ENCODE peak calls at places on chromosomes 4 and X, in four cellular contexts. L is fibroblast of villous mesenchyme, P is osteoblast, H is body of pancreas. G is an unnamed sample.

GRCh38 chr4:15729910-15730533 is 27.2 kb downstream of the BST1 start:
- DNase-seq in P (peak), L (peak), H (peak), G (peak)

GRCh38 chr4:87853108-87853507 is 20.3 kb downstream of the MEPE start:
- DNase-seq in H (no peak), P (peak), L (peak), G (peak)

GRCh38 chrX:69320116-69320515 is 154.9 kb upstream of the PJA1 start:
- DNase-seq in H (no peak), L (no peak), P (no peak), G (no peak)

GRCh38 chr4:69713593-69713992 is 46.8 kb downstream of the SULT1B1 start:
- DNase-seq in P (no peak), L (peak), H (peak), G (no peak)

GRCh38 chr4:41882622-41883347 is 52.4 kb upstream of the TMEM33 start:
- DNase-seq in P (peak), L (peak), H (no peak), G (peak)

GRCh38 chrX:96407043-96407442 is 277.6 kb upstream of the DIAPH2 start:
- DNase-seq in H (no peak), L (peak), P (no peak), G (peak)

GRCh38 chrX:154321152-154321551 is 25.6 kb downstream of the TKTL1 start:
- DNase-seq in L (no peak), H (no peak), P (no peak), G (no peak)

GRCh38 chrX:17397074-17397473 is 22.1 kb downstream of the NHS start:
- DNase-seq in P (no peak), H (no peak), L (no peak), G (peak)

GRCh38 chr4:60396680-60397079 is 803.4 kb upstream of the ADGRL3 start:
- DNase-seq in P (no peak), H (no peak), L (no peak), G (no peak)

GRCh38 chrX:2284601-2285000 is 216.2 kb downstream of the DHRSX start:
- DNase-seq in H (no peak), P (no peak), L (no peak), G (no peak)

GRCh38 chrX:149831473-149831872 is 49.5 kb upstream of the MAGEA8 start:
- DNase-seq in H (no peak), P (no peak), L (no peak), G (no peak)

GRCh38 chrX:149827254-149827653 is 45.5 kb downstream of the MAGEA9 start:
- DNase-seq in H (no peak), L (no peak), P (no peak), G (no peak)

GRCh38 chrX:149830192-149830873 is 48.6 kb downstream of the MAGEA9 start:
- DNase-seq in H (no peak), P (peak), L (peak), G (peak)

GRCh38 chrX:149825424-149825823 is 43.7 kb downstream of the MAGEA9 start:
- DNase-seq in L (peak), P (no peak), H (no peak), G (no peak)

GRCh38 chrX:149829751-149830191 is 48.0 kb downstream of the MAGEA9 start:
- DNase-seq in P (no peak), H (no peak), L (peak), G (peak)
- H3K4me3 ChIP-seq in P (peak), H (no peak), L (no peak), G (peak)

DNA sequence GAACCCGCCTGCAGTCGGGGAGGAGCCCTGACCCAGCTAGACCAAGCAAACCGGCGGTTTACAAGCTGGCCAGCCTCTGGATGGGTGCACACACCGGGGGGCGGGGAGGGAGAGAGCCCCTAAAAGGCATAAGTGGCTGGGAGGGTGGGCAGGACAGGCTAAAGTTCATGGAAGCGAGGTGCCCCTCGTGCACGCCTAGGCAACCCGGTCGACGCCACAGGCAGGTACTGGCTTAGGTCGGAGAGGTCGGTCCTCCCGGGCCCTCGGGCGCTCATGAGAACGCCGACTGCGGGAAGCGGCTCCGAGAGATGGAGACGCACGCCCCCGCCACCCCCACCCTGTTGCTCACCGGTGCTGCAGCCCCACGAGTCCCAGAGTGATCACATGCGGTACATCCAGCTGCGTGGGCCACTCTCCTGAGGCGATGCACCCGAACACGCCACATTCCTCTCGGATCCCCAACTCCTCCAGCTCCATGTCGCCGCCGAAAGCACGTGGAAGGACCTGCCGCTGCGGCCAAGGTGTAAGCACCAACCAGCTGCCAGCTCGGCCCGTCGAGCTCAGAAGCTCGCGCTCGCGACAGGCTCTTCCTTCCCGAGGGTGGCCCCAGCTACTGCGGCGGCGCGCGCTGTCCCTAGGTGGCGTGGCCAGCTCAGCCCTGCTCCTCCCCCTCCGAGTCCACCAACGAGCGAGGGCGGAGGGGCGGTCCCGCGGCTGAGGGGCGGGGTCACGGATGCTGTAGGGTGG is at the start of gene PPAT:
- DNase-seq in L (peak), P (peak), H (peak), G (peak)
- TF ChIP-seq CTCF in L (peak), P (no peak), H (peak), G (peak)

DNA sequence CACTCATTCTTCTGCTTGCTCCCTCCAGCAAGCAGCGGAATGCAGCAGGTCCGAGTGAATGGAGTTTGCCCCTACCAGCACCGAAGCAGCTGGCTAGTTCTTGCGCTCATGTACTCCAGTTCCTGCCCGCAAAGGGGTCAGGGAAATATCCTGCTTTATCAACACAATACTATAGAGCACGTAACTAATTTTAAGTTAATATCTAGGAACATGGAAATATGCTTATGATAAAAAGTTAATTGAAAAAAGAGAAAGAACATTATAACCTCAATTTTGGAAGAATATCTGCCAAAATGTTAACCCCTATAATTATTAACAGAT is 195.6 kb downstream of the SNCA start:
- DNase-seq in L (no peak), H (no peak), P (no peak), G (no peak)
- H3K4me3 ChIP-seq in L (peak), H (no peak), P (no peak), G (no peak)

GRCh38 chr4:178471385-178471784 is 1029.1 kb upstream of the AGA start:
- DNase-seq in P (no peak), H (no peak), L (no peak), G (no peak)
- TF ChIP-seq CTCF in P (no peak), H (no peak), L (no peak), G (no peak)